ENCODE peak calls at places on chromosomes 13 and 19, in seven cellular contexts. S, Q, O, G, N, E and V are unnamed samples.

GRCh38 chr19:56837892-56838679 is 2.4 kb downstream of the PEG3 start:
- DNase-seq in N (peak), S (no peak), G (peak), E (no peak), Q (no peak), O (peak), V (no peak)

GRCh38 chr19:12774588-12775555 is at the start of gene HOOK2:
- DNase-seq in N (no peak), E (peak), S (no peak), Q (no peak), O (no peak), G (no peak), V (no peak)

GRCh38 chr19:32471095-32471494 is 65.5 kb downstream of the DPY19L3 start:
- DNase-seq in Q (no peak), G (no peak), E (no peak), N (no peak), O (no peak), S (no peak), V (no peak)

GRCh38 chr13:37775871-37776270 is 93.7 kb downstream of the TRPC4 start:
- DNase-seq in N (no peak), S (no peak), O (no peak), G (no peak), Q (no peak), E (no peak), V (no peak)

GRCh38 chr19:30711296-30711695 is 339.1 kb downstream of the ZNF536 start:
- DNase-seq in N (peak), E (no peak), S (no peak), G (no peak), Q (no peak), O (no peak), V (no peak)

GRCh38 chr13:95834134-95834765 is 157.3 kb downstream of the DNAJC3 start:
- DNase-seq in N (peak), S (peak), E (peak), G (peak), O (no peak), Q (peak), V (peak)

GRCh38 chr13:32955881-32956594 is 60.2 kb upstream of the KL start:
- DNase-seq in N (no peak), E (no peak), O (no peak), G (peak), Q (no peak), S (no peak), V (peak)

GRCh38 chr13:28574617-28575142 is 79.8 kb upstream of the FLT1 start:
- DNase-seq in E (no peak), O (peak), G (peak), S (peak), Q (peak), N (no peak), V (peak)

GRCh38 chr13:37090912-37091311 is 14.6 kb downstream of the CSNK1A1L start:
- DNase-seq in Q (no peak), S (no peak), O (no peak), N (no peak), E (no peak), G (no peak), V (no peak)

GRCh38 chr13:50684366-50684765 is 159.1 kb downstream of the DLEU7 start:
- DNase-seq in G (no peak), O (no peak), Q (no peak), N (no peak), S (no peak), E (no peak), V (no peak)

GRCh38 chr13:113275387-113275786 is 21.7 kb upstream of the LAMP1 start:
- DNase-seq in G (no peak), Q (no peak), N (peak), E (peak), S (peak), O (peak), V (peak)

GRCh38 chr13:102580552-102581169 is 16.1 kb upstream of the TPP2 start:
- DNase-seq in O (no peak), E (peak), N (peak), G (no peak), Q (no peak), S (no peak), V (peak)

GRCh38 chr19:28829762-28830161 is 383.2 kb downstream of the UQCRFS1 start:
- DNase-seq in N (no peak), G (no peak), E (no peak), O (no peak), Q (no peak), S (no peak), V (no peak)

GRCh38 chr13:103883152-103883551 is 816.9 kb upstream of the SLC10A2 start:
- DNase-seq in G (peak), Q (no peak), N (peak), S (peak), O (peak), E (peak), V (peak)

GRCh38 chr13:109941951-109942350 is 155.6 kb upstream of the IRS2 start:
- DNase-seq in Q (no peak), S (no peak), N (no peak), O (no peak), E (no peak), G (peak), V (no peak)

GRCh38 chr19:55146078-55146647 is 2.8 kb downstream of the TNNT1 start:
- DNase-seq in N (peak), O (no peak), G (no peak), Q (no peak), E (peak), S (no peak), V (peak)

GRCh38 chr19:28003543-28003942 is 1209.4 kb downstream of the UQCRFS1 start:
- DNase-seq in O (no peak), E (no peak), Q (no peak), S (no peak), N (no peak), G (no peak), V (no peak)

GRCh38 chr19:5338661-5339469 is 1.7 kb downstream of the PTPRS start:
- DNase-seq in G (no peak), S (no peak), Q (no peak), E (peak), O (no peak), N (peak), V (no peak)

GRCh38 chr19:51354742-51355148 is 11.4 kb downstream of the ETFB start:
- DNase-seq in S (no peak), N (peak), Q (no peak), G (no peak), E (no peak), O (no peak), V (no peak)